ENCODE peak calls at places on chromosomes 4 and X, in nine cellular contexts. One of them, this sample, is unnamed.

GRCh38 chr4:186807131-186807530 is 83.5 kb upstream of the FAT1 start:
- DNase-seq in hypothalamus: no peak
- DNase-seq in HEK293T: no peak
- DNase-seq in NCI-H1436: no peak
- DNase-seq in ecto neural progenitor cell: no peak
- DNase-seq in immature natural killer cell: no peak
- DNase-seq in GM13976: no peak
- DNase-seq in T follicular helper cell: no peak
- DNase-seq in kidney glomerular epithelial cell: no peak
- DNase-seq in this sample: peak

GRCh38 chrX:23497919-23498318 is 163.3 kb downstream of the PTCHD1 start:
- DNase-seq in hypothalamus: no peak
- DNase-seq in HEK293T: no peak
- DNase-seq in NCI-H1436: no peak
- DNase-seq in ecto neural progenitor cell: no peak
- DNase-seq in immature natural killer cell: no peak
- DNase-seq in GM13976: no peak
- DNase-seq in T follicular helper cell: no peak
- DNase-seq in kidney glomerular epithelial cell: no peak
- DNase-seq in this sample: no peak

GRCh38 chr4:139978692-139979091 is 175.3 kb downstream of the MAML3 start:
- DNase-seq in hypothalamus: no peak
- DNase-seq in HEK293T: no peak
- DNase-seq in NCI-H1436: no peak
- DNase-seq in ecto neural progenitor cell: no peak
- DNase-seq in immature natural killer cell: no peak
- DNase-seq in GM13976: peak
- DNase-seq in T follicular helper cell: no peak
- DNase-seq in kidney glomerular epithelial cell: no peak
- DNase-seq in this sample: no peak

GRCh38 chr4:140952709-140953108 is 180.6 kb downstream of the RNF150 start:
- DNase-seq in hypothalamus: no peak
- DNase-seq in HEK293T: no peak
- DNase-seq in NCI-H1436: no peak
- DNase-seq in ecto neural progenitor cell: no peak
- DNase-seq in immature natural killer cell: no peak
- DNase-seq in GM13976: no peak
- DNase-seq in T follicular helper cell: no peak
- DNase-seq in kidney glomerular epithelial cell: no peak
- DNase-seq in this sample: no peak

GRCh38 chr4:26197018-26197779 is 123.6 kb upstream of the RBPJ start:
- DNase-seq in hypothalamus: no peak
- DNase-seq in HEK293T: no peak
- DNase-seq in NCI-H1436: no peak
- DNase-seq in ecto neural progenitor cell: no peak
- DNase-seq in immature natural killer cell: peak
- DNase-seq in GM13976: peak
- DNase-seq in T follicular helper cell: peak
- DNase-seq in kidney glomerular epithelial cell: peak
- DNase-seq in this sample: peak

GRCh38 chr4:185470503-185471195 is 884 bp downstream of the CCDC110 start:
- DNase-seq in hypothalamus: peak
- DNase-seq in HEK293T: no peak
- DNase-seq in NCI-H1436: peak
- DNase-seq in ecto neural progenitor cell: peak
- DNase-seq in immature natural killer cell: peak
- DNase-seq in GM13976: peak
- DNase-seq in T follicular helper cell: no peak
- DNase-seq in kidney glomerular epithelial cell: peak
- DNase-seq in this sample: peak

GRCh38 chr4:1196421-1197183 is 24.2 kb upstream of the SPON2 start:
- DNase-seq in hypothalamus: no peak
- DNase-seq in HEK293T: no peak
- DNase-seq in NCI-H1436: no peak
- DNase-seq in ecto neural progenitor cell: no peak
- DNase-seq in immature natural killer cell: no peak
- DNase-seq in GM13976: peak
- DNase-seq in T follicular helper cell: no peak
- DNase-seq in kidney glomerular epithelial cell: no peak
- DNase-seq in this sample: no peak

GRCh38 chr4:85151349-85151748 is 184.9 kb upstream of the WDFY3 start:
- DNase-seq in hypothalamus: no peak
- DNase-seq in HEK293T: no peak
- DNase-seq in NCI-H1436: no peak
- DNase-seq in ecto neural progenitor cell: no peak
- DNase-seq in immature natural killer cell: no peak
- DNase-seq in GM13976: no peak
- DNase-seq in T follicular helper cell: no peak
- DNase-seq in kidney glomerular epithelial cell: no peak
- DNase-seq in this sample: no peak

GRCh38 chrX:66002832-66003680 is 36.8 kb downstream of the VSIG4 start:
- DNase-seq in hypothalamus: no peak
- DNase-seq in HEK293T: no peak
- DNase-seq in NCI-H1436: no peak
- DNase-seq in ecto neural progenitor cell: no peak
- DNase-seq in immature natural killer cell: no peak
- DNase-seq in GM13976: no peak
- DNase-seq in T follicular helper cell: no peak
- DNase-seq in kidney glomerular epithelial cell: no peak
- DNase-seq in this sample: no peak

GRCh38 chr4:77881460-77882295 is 19.0 kb downstream of the MRPL1 start:
- DNase-seq in hypothalamus: no peak
- DNase-seq in HEK293T: no peak
- DNase-seq in NCI-H1436: no peak
- DNase-seq in ecto neural progenitor cell: no peak
- DNase-seq in immature natural killer cell: no peak
- DNase-seq in GM13976: no peak
- DNase-seq in T follicular helper cell: no peak
- DNase-seq in kidney glomerular epithelial cell: no peak
- DNase-seq in this sample: peak

GRCh38 chr4:94171616-94172015 is 36.0 kb upstream of the SMARCAD1 start:
- DNase-seq in hypothalamus: no peak
- DNase-seq in HEK293T: peak
- DNase-seq in NCI-H1436: no peak
- DNase-seq in ecto neural progenitor cell: no peak
- DNase-seq in immature natural killer cell: no peak
- DNase-seq in GM13976: no peak
- DNase-seq in T follicular helper cell: no peak
- DNase-seq in kidney glomerular epithelial cell: no peak
- DNase-seq in this sample: no peak

GRCh38 chrX:77768787-77769186 is 17.2 kb downstream of the ATRX start:
- DNase-seq in hypothalamus: no peak
- DNase-seq in HEK293T: no peak
- DNase-seq in NCI-H1436: no peak
- DNase-seq in ecto neural progenitor cell: no peak
- DNase-seq in immature natural killer cell: no peak
- DNase-seq in GM13976: no peak
- DNase-seq in T follicular helper cell: no peak
- DNase-seq in kidney glomerular epithelial cell: no peak
- DNase-seq in this sample: no peak

GRCh38 chrX:45187731-45188130 is 12.9 kb downstream of the DIPK2B start:
- DNase-seq in hypothalamus: no peak
- DNase-seq in HEK293T: no peak
- DNase-seq in NCI-H1436: no peak
- DNase-seq in ecto neural progenitor cell: no peak
- DNase-seq in immature natural killer cell: no peak
- DNase-seq in GM13976: no peak
- DNase-seq in T follicular helper cell: no peak
- DNase-seq in kidney glomerular epithelial cell: no peak
- DNase-seq in this sample: no peak

GRCh38 chrX:136529795-136530194 is 2.2 kb upstream of the VGLL1 start:
- DNase-seq in hypothalamus: no peak
- DNase-seq in HEK293T: no peak
- DNase-seq in NCI-H1436: peak
- DNase-seq in ecto neural progenitor cell: no peak
- DNase-seq in immature natural killer cell: no peak
- DNase-seq in GM13976: no peak
- DNase-seq in T follicular helper cell: no peak
- DNase-seq in kidney glomerular epithelial cell: no peak
- DNase-seq in this sample: no peak

GRCh38 chr4:74039065-74039763 is 725 bp upstream of the CXCL3 start:
- DNase-seq in hypothalamus: no peak
- DNase-seq in HEK293T: no peak
- DNase-seq in NCI-H1436: no peak
- DNase-seq in ecto neural progenitor cell: no peak
- DNase-seq in immature natural killer cell: peak
- DNase-seq in GM13976: peak
- DNase-seq in T follicular helper cell: no peak
- DNase-seq in kidney glomerular epithelial cell: no peak
- DNase-seq in this sample: no peak

GRCh38 chr4:17781831-17782287 is 438 bp upstream of the FAM184B start:
- DNase-seq in hypothalamus: no peak
- DNase-seq in HEK293T: no peak
- DNase-seq in NCI-H1436: no peak
- DNase-seq in ecto neural progenitor cell: no peak
- DNase-seq in immature natural killer cell: no peak
- DNase-seq in GM13976: no peak
- DNase-seq in T follicular helper cell: no peak
- DNase-seq in kidney glomerular epithelial cell: no peak
- DNase-seq in this sample: no peak

GRCh38 chr4:42151568-42152506 is 618 bp downstream of the BEND4 start:
- DNase-seq in hypothalamus: peak
- DNase-seq in HEK293T: peak
- DNase-seq in NCI-H1436: peak
- DNase-seq in ecto neural progenitor cell: peak
- DNase-seq in immature natural killer cell: peak
- DNase-seq in GM13976: peak
- DNase-seq in T follicular helper cell: peak
- DNase-seq in kidney glomerular epithelial cell: no peak
- DNase-seq in this sample: no peak

GRCh38 chrX:39729834-39730670 is 367.7 kb downstream of the BCOR start:
- DNase-seq in hypothalamus: no peak
- DNase-seq in HEK293T: no peak
- DNase-seq in NCI-H1436: no peak
- DNase-seq in ecto neural progenitor cell: peak
- DNase-seq in immature natural killer cell: no peak
- DNase-seq in GM13976: no peak
- DNase-seq in T follicular helper cell: no peak
- DNase-seq in kidney glomerular epithelial cell: no peak
- DNase-seq in this sample: no peak

GRCh38 chr4:3330682-3331081 is 37.9 kb downstream of the RGS12 start:
- DNase-seq in hypothalamus: no peak
- DNase-seq in HEK293T: no peak
- DNase-seq in NCI-H1436: no peak
- DNase-seq in ecto neural progenitor cell: no peak
- DNase-seq in immature natural killer cell: no peak
- DNase-seq in GM13976: no peak
- DNase-seq in T follicular helper cell: no peak
- DNase-seq in kidney glomerular epithelial cell: no peak
- DNase-seq in this sample: no peak

GRCh38 chrX:107542500-107542899 is 85.8 kb upstream of the PRPS1 start:
- DNase-seq in hypothalamus: no peak
- DNase-seq in HEK293T: peak
- DNase-seq in NCI-H1436: peak
- DNase-seq in ecto neural progenitor cell: no peak
- DNase-seq in immature natural killer cell: no peak
- DNase-seq in GM13976: no peak
- DNase-seq in T follicular helper cell: no peak
- DNase-seq in kidney glomerular epithelial cell: no peak
- DNase-seq in this sample: no peak